ENCODE peak calls at places on chromosomes 6 and 20, in ten cellular contexts. H is bronchial epithelial cell, P is kidney, O is lower lobe of right lung, C is lung, T is PC-3, M is IMR-90, B is heart right ventricle, S is neuronal stem cell, W is pancreas. J is an unnamed sample. For H3K36me3, the result is how much of the 10 kb centered on the place peaks cover.

GRCh38 chr6:138540468-138540867 is 41.2 kb upstream of the NHSL1 start:
- DNase-seq in H (no peak), P (no peak), O (no peak), C (no peak), T (no peak), M (peak), B (peak), S (no peak), W (no peak), J (peak)

GRCh38 chr20:24676353-24676977 is 207.0 kb downstream of the SYNDIG1 start:
- DNase-seq in H (no peak), P (peak), O (no peak), C (no peak), T (no peak), M (no peak), B (no peak), S (no peak), W (no peak), J (no peak)

GRCh38 chr6:160992323-160993314 is 1.1 kb downstream of the MAP3K4 start:
- DNase-seq in H (peak), P (no peak), O (no peak), C (no peak), T (peak), M (peak), B (peak), S (peak), W (peak), J (peak)

GRCh38 chr6:17506531-17506930 is 93.6 kb upstream of the FAM8A1 start:
- DNase-seq in H (no peak), P (no peak), O (no peak), C (no peak), T (no peak), M (no peak), B (no peak), S (no peak), W (no peak), J (no peak)

GRCh38 chr6:56902551-56903464 is 52.1 kb upstream of the BEND6 start:
- DNase-seq in H (peak), P (no peak), O (no peak), C (no peak), T (peak), M (peak), B (peak), S (peak), W (no peak), J (peak)

GRCh38 chr6:136208783-136209182 is 41.3 kb downstream of the MTFR2 start:
- DNase-seq in H (no peak), P (no peak), O (no peak), C (no peak), T (no peak), M (no peak), B (no peak), S (no peak), W (no peak), J (no peak)

GRCh38 chr6:149488815-149489214 is 4.0 kb upstream of the ZC3H12D start:
- DNase-seq in H (no peak), P (no peak), O (no peak), C (peak), T (peak), M (no peak), B (no peak), S (no peak), W (no peak), J (no peak)

GRCh38 chr6:12598919-12599318 is 117.6 kb upstream of the PHACTR1 start:
- DNase-seq in H (no peak), P (no peak), O (no peak), C (no peak), T (no peak), M (no peak), B (no peak), S (no peak), W (no peak), J (no peak)

GRCh38 chr6:25866011-25866410 is 8.0 kb downstream of the SLC17A3 start:
- DNase-seq in H (peak), P (no peak), O (no peak), C (no peak), T (no peak), M (no peak), B (no peak), S (no peak), W (no peak), J (no peak)

GRCh38 chr6:10968776-10969175 is 75.3 kb downstream of the ELOVL2 start:
- DNase-seq in H (no peak), P (no peak), O (no peak), C (no peak), T (no peak), M (peak), B (no peak), S (no peak), W (no peak), J (peak)

GRCh38 chr6:10272591-10272990 is 142.3 kb downstream of the TFAP2A start:
- DNase-seq in H (peak), P (no peak), O (no peak), C (no peak), T (no peak), M (no peak), B (no peak), S (no peak), W (no peak), J (peak)

GRCh38 chr20:32599783-32600340 is 14.7 kb upstream of the NOL4L start:
- DNase-seq in H (peak), P (no peak), O (no peak), C (no peak), T (no peak), M (no peak), B (no peak), S (no peak), W (no peak), J (no peak)

GRCh38 chr6:132797975-132798819 is at the start of gene SLC18B1:
- DNase-seq in H (peak), P (peak), O (peak), C (peak), T (peak), M (peak), B (peak), S (peak), W (peak), J (peak)

GRCh38 chr6:142635130-142635529 is 309.8 kb downstream of the HIVEP2 start:
- DNase-seq in H (no peak), P (no peak), O (no peak), C (no peak), T (peak), M (peak), B (no peak), S (no peak), W (no peak), J (peak)

GRCh38 chr6:156662025-156662445 is 115.1 kb upstream of the ARID1B start:
- DNase-seq in H (no peak), P (no peak), O (no peak), C (no peak), T (peak), M (no peak), B (no peak), S (no peak), W (peak), J (no peak)

GRCh38 chr6:55046869-55047422 is 127.4 kb upstream of the HCRTR2 start:
- DNase-seq in H (no peak), P (no peak), O (no peak), C (no peak), T (no peak), M (peak), B (peak), S (no peak), W (no peak), J (no peak)

GRCh38 chr20:44723391-44723790 is 8.2 kb downstream of the CCN5 start:
- DNase-seq in H (no peak), P (peak), O (peak), C (no peak), T (no peak), M (no peak), B (no peak), S (no peak), W (no peak), J (no peak)

GRCh38 chr20:59515013-59515905 is 89.1 kb upstream of the PHACTR3 start:
- DNase-seq in H (peak), P (peak), O (peak), C (peak), T (peak), M (peak), B (peak), S (peak), W (peak), J (peak)

GRCh38 chr6:79984261-79984660 is 20.2 kb upstream of the TTK start:
- DNase-seq in H (peak), P (no peak), O (no peak), C (no peak), T (peak), M (no peak), B (no peak), S (no peak), W (no peak), J (peak)

GRCh38 chr6:105810105-105810921 is 275.8 kb upstream of the PRDM1 start:
- DNase-seq in H (peak), P (no peak), O (peak), C (peak), T (peak), M (peak), B (peak), S (no peak), W (no peak), J (peak)

GRCh38 chr6:13917141-13917540 is 7.6 kb upstream of the RNF182 start:
- DNase-seq in H (no peak), P (no peak), O (no peak), C (no peak), T (no peak), M (no peak), B (no peak), S (no peak), W (no peak), J (no peak)

GRCh38 chr20:29497261-29497671 is 1760.2 kb upstream of the DEFB115 start:
- DNase-seq in H (peak), P (peak), O (peak), C (no peak), T (peak), M (no peak), B (peak), S (no peak), W (no peak), J (no peak)

GRCh38 chr6:54813901-54814300 is 32.7 kb upstream of the FAM83B start:
- DNase-seq in H (peak), P (no peak), O (no peak), C (no peak), T (no peak), M (peak), B (no peak), S (no peak), W (no peak), J (no peak)

GRCh38 chr6:166318227-166318626 is 10.0 kb upstream of the PRR18 start:
- DNase-seq in H (no peak), P (peak), O (no peak), C (no peak), T (no peak), M (no peak), B (no peak), S (no peak), W (no peak), J (no peak)

GRCh38 chr6:113416166-113416565 is 441.0 kb upstream of the MARCKS start:
- DNase-seq in H (no peak), P (no peak), O (no peak), C (no peak), T (no peak), M (peak), B (no peak), S (no peak), W (no peak), J (peak)

GRCh38 chr6:41271901-41272395 is 14.5 kb downstream of the TREM1 start:
- DNase-seq in H (no peak), P (peak), O (peak), C (peak), T (no peak), M (no peak), B (peak), S (no peak), W (no peak), J (no peak)

GRCh38 chr6:140548379-140548778 is 1173.9 kb upstream of the CITED2 start:
- DNase-seq in H (no peak), P (no peak), O (no peak), C (no peak), T (no peak), M (no peak), B (no peak), S (no peak), W (no peak), J (no peak)

GRCh38 chr20:8860011-8860495 is 208.8 kb upstream of the PLCB4 start:
- DNase-seq in H (peak), P (no peak), O (no peak), C (no peak), T (peak), M (peak), B (no peak), S (no peak), W (no peak), J (no peak)

GRCh38 chr20:29427201-29428060 is 1830.0 kb upstream of the DEFB115 start:
- DNase-seq in H (no peak), P (peak), O (no peak), C (no peak), T (no peak), M (no peak), B (no peak), S (no peak), W (no peak), J (no peak)

GRCh38 chr6:104705095-104705707 is 154.5 kb downstream of the HACE1 start:
- DNase-seq in H (peak), P (no peak), O (no peak), C (no peak), T (peak), M (peak), B (peak), S (no peak), W (no peak), J (no peak)

GRCh38 chr6:24766685-24767462 is 7.9 kb upstream of the GMNN start:
- DNase-seq in H (peak), P (no peak), O (no peak), C (no peak), T (peak), M (peak), B (no peak), S (no peak), W (no peak), J (no peak)

GRCh38 chr20:51380401-51381385 is 161.8 kb downstream of the NFATC2 start:
- DNase-seq in H (no peak), P (no peak), O (no peak), C (no peak), T (no peak), M (no peak), B (no peak), S (no peak), W (no peak), J (no peak)

GRCh38 chr6:141169419-141169818 is 963.3 kb upstream of the GJE1 start:
- DNase-seq in H (no peak), P (no peak), O (no peak), C (no peak), T (no peak), M (peak), B (no peak), S (no peak), W (no peak), J (no peak)

GRCh38 chr20:34751453-34751852 is 47.3 kb downstream of the TP53INP2 start:
- DNase-seq in H (no peak), P (no peak), O (no peak), C (no peak), T (no peak), M (peak), B (no peak), S (no peak), W (no peak), J (no peak)

GRCh38 chr20:34754611-34755010 is 50.5 kb downstream of the TP53INP2 start:
- DNase-seq in H (no peak), P (no peak), O (no peak), C (no peak), T (no peak), M (no peak), B (no peak), S (no peak), W (no peak), J (no peak)

GRCh38 chr20:34750484-34750883 is 46.3 kb downstream of the TP53INP2 start:
- DNase-seq in H (no peak), P (no peak), O (no peak), C (no peak), T (no peak), M (peak), B (no peak), S (no peak), W (no peak), J (no peak)

GRCh38 chr20:34755367-34755766 is 51.2 kb downstream of the TP53INP2 start:
- DNase-seq in H (no peak), P (no peak), O (no peak), C (no peak), T (no peak), M (no peak), B (no peak), S (no peak), W (no peak), J (no peak)

DNA sequence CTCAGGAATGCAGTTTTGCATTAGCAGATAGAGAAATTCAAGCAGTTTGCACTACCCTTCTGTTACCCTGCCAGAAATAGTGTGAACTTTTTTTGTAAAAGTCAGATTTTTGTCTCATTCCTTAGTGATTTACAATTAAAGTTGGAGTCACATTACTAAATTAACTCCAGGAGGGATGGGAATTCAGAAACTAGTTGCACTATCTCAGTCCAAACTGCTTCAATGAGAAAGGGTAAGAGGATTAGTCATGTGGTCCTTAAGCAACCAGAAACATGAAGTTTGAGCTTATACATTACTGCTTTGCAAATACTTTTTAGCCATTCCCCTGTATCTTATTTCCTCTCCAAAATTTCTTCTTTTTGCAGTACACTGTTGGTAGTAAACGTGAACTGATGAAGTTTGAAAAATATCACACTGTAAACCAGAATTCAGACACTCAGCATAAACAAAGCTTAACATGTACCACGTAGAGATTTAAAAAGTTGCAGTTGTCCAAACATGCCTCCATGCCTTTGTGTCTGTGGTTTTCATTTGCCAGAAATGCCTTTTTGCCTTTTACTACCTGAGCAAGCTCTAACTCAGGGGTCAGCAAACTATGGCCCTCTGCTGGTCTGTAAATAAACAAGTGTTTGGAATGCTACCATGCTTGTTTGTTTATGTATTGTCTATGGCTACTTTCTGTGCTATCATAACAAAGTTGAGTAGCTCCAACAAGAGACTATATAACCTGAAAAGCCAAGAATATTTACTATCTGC is 49.7 kb downstream of the TP53INP2 start:
- DNase-seq in H (peak), P (no peak), O (no peak), C (no peak), T (no peak), M (peak), B (no peak), S (no peak), W (no peak), J (no peak)
- H3K36me3 ChIP-seq in H (under half), P (half or more), O (half or more), C (under half), T (half or more), M (under half), B (under half), S (half or more), W (under half), J (half or more)

GRCh38 chr20:41607791-41608190 is 10.4 kb downstream of the CHD6 start:
- DNase-seq in H (no peak), P (no peak), O (no peak), C (no peak), T (no peak), M (no peak), B (no peak), S (no peak), W (no peak), J (no peak)
- H3K36me3 ChIP-seq in H (under half), P (under half), O (under half), C (under half), T (under half), M (under half), B (under half), S (under half), W (under half), J (under half)

GRCh38 chr20:53792946-53793536 is 199.4 kb upstream of the ZNF217 start:
- DNase-seq in H (no peak), P (no peak), O (no peak), C (no peak), T (no peak), M (no peak), B (no peak), S (no peak), W (no peak), J (no peak)
- H3K36me3 ChIP-seq in H (under half), P (under half), O (under half), C (under half), T (under half), M (under half), B (under half), S (under half), W (under half), J (under half)

GRCh38 chr6:157884756-157885155 is 61.7 kb downstream of the SNX9 start:
- DNase-seq in H (no peak), P (no peak), O (no peak), C (no peak), T (no peak), M (no peak), B (no peak), S (no peak), W (no peak), J (no peak)

GRCh38 chr6:157881375-157881774 is 58.3 kb downstream of the SNX9 start:
- DNase-seq in H (no peak), P (no peak), O (no peak), C (peak), T (no peak), M (no peak), B (no peak), S (no peak), W (no peak), J (no peak)

GRCh38 chr6:157887892-157888291 is 64.8 kb downstream of the SNX9 start:
- DNase-seq in H (no peak), P (no peak), O (no peak), C (no peak), T (no peak), M (no peak), B (no peak), S (no peak), W (no peak), J (no peak)

GRCh38 chr6:157885876-157886275 is 62.8 kb downstream of the SNX9 start:
- DNase-seq in H (no peak), P (no peak), O (no peak), C (no peak), T (no peak), M (no peak), B (no peak), S (no peak), W (no peak), J (no peak)

DNA sequence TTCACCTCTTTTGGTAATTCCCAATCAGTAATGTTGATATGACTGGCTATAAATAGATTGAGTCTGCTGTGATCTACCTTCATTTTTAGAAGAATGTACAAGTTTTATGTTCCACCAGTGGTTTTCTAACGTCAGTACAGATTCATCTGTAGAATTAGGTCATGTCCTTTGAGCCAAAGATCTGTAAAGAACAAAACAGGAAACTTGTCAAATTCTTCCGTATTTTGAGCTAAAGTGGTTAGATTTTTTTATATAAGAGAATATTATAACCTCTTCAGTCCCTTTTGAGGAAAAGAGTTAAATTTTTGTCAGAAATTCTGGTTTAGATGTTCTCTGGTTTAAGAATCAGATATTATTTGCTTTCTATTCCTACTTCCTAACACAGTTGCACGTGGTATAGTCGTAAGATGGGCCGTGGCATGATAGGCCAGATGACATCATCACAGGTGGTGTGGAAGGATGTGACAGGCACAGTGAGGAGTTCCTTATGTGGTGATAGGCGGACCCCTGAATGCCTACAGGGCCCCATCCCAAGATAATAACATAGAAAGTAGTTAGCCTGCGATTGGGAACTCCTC is 62.3 kb downstream of the SNX9 start:
- DNase-seq in H (no peak), P (no peak), O (no peak), C (no peak), T (no peak), M (no peak), B (no peak), S (no peak), W (no peak), J (no peak)
- H3K36me3 ChIP-seq in H (under half), P (under half), O (under half), C (under half), T (under half), M (under half), B (under half), S (half or more), W (under half), J (half or more)

DNA sequence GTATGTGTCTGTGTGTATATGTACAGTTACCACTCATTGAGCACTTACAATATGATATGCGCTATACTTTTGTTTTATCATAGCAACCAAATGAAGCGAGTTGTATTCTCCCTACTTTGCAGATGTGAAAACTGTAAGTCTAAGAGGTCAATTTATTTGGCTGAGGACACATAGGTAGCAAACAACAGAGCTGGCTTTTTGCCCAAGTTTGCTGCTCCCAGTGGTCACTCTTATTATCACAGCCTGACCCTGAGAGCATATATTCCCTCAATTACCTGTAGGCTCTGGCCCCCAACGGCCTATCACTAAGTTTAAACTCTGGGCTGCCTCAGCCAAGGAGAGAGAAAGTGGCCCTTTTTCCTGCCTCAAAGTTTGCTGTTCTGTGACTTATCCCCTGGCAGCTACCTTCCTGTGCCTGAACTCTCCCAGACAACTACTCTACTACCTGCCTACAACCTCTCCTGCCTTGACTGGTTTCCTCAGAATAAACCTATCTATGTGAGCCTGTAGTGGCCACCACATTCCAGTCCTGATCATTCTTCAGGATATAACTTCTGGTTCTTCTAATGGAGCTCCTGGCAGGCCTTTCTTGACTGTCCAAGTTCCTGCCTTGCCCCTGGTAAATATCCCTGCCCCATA is 221.8 kb downstream of the FRK start:
- DNase-seq in H (peak), P (no peak), O (no peak), C (no peak), T (peak), M (peak), B (no peak), S (no peak), W (peak), J (peak)
- H3K36me3 ChIP-seq in H (under half), P (under half), O (under half), C (under half), T (under half), M (under half), B (under half), S (under half), W (under half), J (under half)